ENCODE peak calls at places on chromosomes 11 and 22, in eight cellular contexts. X, Y, C, B, E, M, R and F are unnamed samples.

GRCh38 chr11:118895093-118896039 is 11.7 kb downstream of the CXCR5 start:
- DNase-seq in X (no peak), Y (peak; percentile 62), C (no peak), B (no peak), E (no peak), M (peak; percentile 68), R (no peak), F (no peak)

GRCh38 chr11:61924016-61924360 is 6.6 kb upstream of the RAB3IL1 start:
- DNase-seq in X (no peak), Y (no peak), C (no peak), B (no peak), E (no peak), M (no peak), R (no peak), F (no peak)

GRCh38 chr11:77163271-77163670 is 35.2 kb downstream of the MYO7A start:
- DNase-seq in X (no peak), Y (no peak), C (no peak), B (no peak), E (no peak), M (no peak), R (no peak), F (no peak)

GRCh38 chr22:29797351-29797750 is 30.2 kb downstream of the UQCR10 start:
- DNase-seq in X (no peak), Y (no peak), C (no peak), B (no peak), E (no peak), M (no peak), R (no peak), F (no peak)

GRCh38 chr22:29944339-29944738 is 61.4 kb downstream of the MTMR3 start:
- DNase-seq in X (no peak), Y (no peak), C (no peak), B (no peak), E (no peak), M (no peak), R (no peak), F (no peak)

GRCh38 chr11:33645686-33646085 is 54.9 kb downstream of the C11orf91 start:
- DNase-seq in X (no peak), Y (no peak), C (no peak), B (no peak), E (no peak), M (no peak), R (no peak), F (peak; percentile 36)

GRCh38 chr11:13309156-13309555 is 31.6 kb downstream of the BMAL1 start:
- DNase-seq in X (no peak), Y (no peak), C (no peak), B (no peak), E (no peak), M (no peak), R (no peak), F (no peak)

GRCh38 chr11:14768789-14769188 is 123.2 kb downstream of the CYP2R1 start:
- DNase-seq in X (no peak), Y (no peak), C (no peak), B (no peak), E (no peak), M (no peak), R (no peak), F (no peak)

GRCh38 chr22:16866167-16866566 is 41.0 kb upstream of the XKR3 start:
- DNase-seq in X (no peak), Y (no peak), C (no peak), B (peak; percentile 68), E (no peak), M (no peak), R (no peak), F (no peak)

GRCh38 chr11:69569306-69570200 is 71.4 kb upstream of the CCND1 start:
- DNase-seq in X (no peak), Y (no peak), C (no peak), B (no peak), E (no peak), M (no peak), R (no peak), F (no peak)

GRCh38 chr22:40603088-40603605 is 33.4 kb downstream of the MRTFA start:
- DNase-seq in X (no peak), Y (no peak), C (peak; percentile 41), B (no peak), E (no peak), M (no peak), R (no peak), F (no peak)

GRCh38 chr22:32802291-32802826 is 854 bp downstream of the TIMP3 start:
- DNase-seq in X (no peak), Y (no peak), C (no peak), B (no peak), E (no peak), M (no peak), R (no peak), F (no peak)

GRCh38 chr11:81220166-81220895 is 1513.3 kb downstream of the FAM181B start:
- DNase-seq in X (no peak), Y (no peak), C (no peak), B (no peak), E (no peak), M (no peak), R (no peak), F (no peak)

GRCh38 chr11:94788396-94788795 is 20.2 kb downstream of the AMOTL1 start:
- DNase-seq in X (no peak), Y (no peak), C (no peak), B (no peak), E (no peak), M (no peak), R (no peak), F (no peak)

GRCh38 chr11:84372366-84372765 is 1086.2 kb upstream of the CCDC90B start:
- DNase-seq in X (no peak), Y (no peak), C (no peak), B (no peak), E (no peak), M (no peak), R (no peak), F (no peak)

GRCh38 chr11:45657496-45658260 is 7.7 kb downstream of the CHST1 start:
- DNase-seq in X (no peak), Y (no peak), C (no peak), B (no peak), E (no peak), M (no peak), R (no peak), F (no peak)